ENCODE peak calls at places on chromosomes 5 and 9, in five cellular contexts. S is CD4-positive, CD25-positive, alpha-beta regulatory T cell; Y is tibial nerve; O is fibroblast of lung; B is SJSA1. P is an unnamed sample. For H3K27me3, the result is how much of the 10 kb centered on the place peaks cover.

GRCh38 chr5:172765766-172766286 is 5.2 kb downstream of the DUSP1 start:
- DNase-seq in B (no peak), S (no peak), O (no peak), Y (peak), P (no peak)

GRCh38 chr5:149466457-149466972 is 84.7 kb downstream of the CSNK1A1 start:
- DNase-seq in S (no peak), Y (no peak), B (no peak), O (peak), P (no peak)

GRCh38 chr5:153900703-153901395 is 137.9 kb downstream of the FAM114A2 start:
- DNase-seq in O (peak), B (peak), S (no peak), Y (peak), P (no peak)

GRCh38 chr9:136864996-136865767 is 926 bp downstream of the EDF1 start:
- DNase-seq in Y (no peak), O (no peak), B (no peak), S (no peak), P (no peak)

GRCh38 chr5:128436825-128437224 is 101.2 kb downstream of the FBN2 start:
- DNase-seq in Y (no peak), S (no peak), O (peak), B (peak), P (no peak)

GRCh38 chr5:154501566-154501965 is 23.5 kb upstream of the HAND1 start:
- DNase-seq in S (no peak), O (no peak), Y (no peak), B (no peak), P (peak)

GRCh38 chr9:92658611-92659010 is 11.3 kb downstream of the IPPK start:
- DNase-seq in Y (no peak), S (no peak), O (no peak), B (no peak), P (no peak)

GRCh38 chr5:138610468-138611294 is 35.5 kb upstream of the HSPA9 start:
- DNase-seq in O (peak), Y (no peak), B (no peak), S (no peak), P (peak)

GRCh38 chr5:168152660-168153059 is 138.8 kb upstream of the WWC1 start:
- DNase-seq in O (peak), S (no peak), Y (no peak), B (no peak), P (no peak)

GRCh38 chr5:128403350-128403749 is 134.7 kb downstream of the FBN2 start:
- DNase-seq in S (no peak), B (no peak), Y (no peak), O (no peak), P (no peak)

GRCh38 chr5:43661102-43661501 is 58.1 kb downstream of the NNT start:
- DNase-seq in S (no peak), O (peak), B (no peak), Y (peak), P (peak)

GRCh38 chr5:115968770-115969169 is 6.5 kb downstream of the LVRN start:
- DNase-seq in Y (no peak), S (no peak), B (no peak), O (no peak), P (peak)
- H3K4me3 ChIP-seq in Y (no peak), S (no peak), B (no peak), O (no peak), P (no peak)

GRCh38 chr9:126674365-126675146 is 60.8 kb downstream of the LMX1B start:
- DNase-seq in O (no peak), S (no peak), Y (no peak), B (no peak), P (peak)
- H3K27me3 ChIP-seq in O (under half), S (under half), Y (half or more), B (under half), P (half or more)

GRCh38 chr9:4656621-4657020 is 5.5 kb upstream of the PLPP6 start:
- DNase-seq in Y (no peak), S (no peak), B (no peak), O (no peak), P (no peak)
- H3K4me3 ChIP-seq in Y (no peak), S (no peak), B (no peak), O (no peak), P (no peak)

DNA sequence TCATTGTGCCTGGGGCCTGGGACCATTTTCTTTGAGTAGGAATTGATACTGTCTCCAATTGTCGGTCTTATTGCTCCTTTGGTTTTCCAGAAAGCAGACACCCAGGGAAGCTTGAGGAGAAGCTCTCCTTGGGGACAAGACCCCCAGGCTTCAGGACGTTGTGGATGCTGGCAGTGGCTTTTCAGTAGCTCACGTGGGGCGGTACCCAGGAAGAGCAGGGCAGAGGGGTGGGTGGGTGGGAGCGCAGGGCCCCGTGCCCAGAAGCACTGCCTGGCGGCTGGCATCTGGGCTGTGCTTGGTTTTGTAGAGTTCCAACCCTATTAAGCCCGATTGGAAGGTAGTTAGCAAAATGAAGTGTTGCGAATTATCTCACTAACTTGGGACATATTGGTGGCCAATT is 374.2 kb upstream of the IRX1 start:
- DNase-seq in S (no peak), B (no peak), O (no peak), Y (no peak), P (no peak)
- H3K27me3 ChIP-seq in S (under half), B (under half), O (under half), Y (under half), P (under half)

GRCh38 chr9:115292584-115293271 is 174.8 kb upstream of the TNC start:
- DNase-seq in O (peak), B (peak), S (no peak), Y (no peak), P (no peak)

GRCh38 chr9:115295749-115296148 is 177.8 kb upstream of the TNC start:
- DNase-seq in B (no peak), Y (no peak), O (no peak), S (no peak), P (no peak)

GRCh38 chr9:115300896-115301295 is 182.9 kb upstream of the TNC start:
- DNase-seq in S (no peak), B (no peak), O (no peak), Y (no peak), P (no peak)

GRCh38 chr9:115300116-115300515 is 182.2 kb upstream of the TNC start:
- DNase-seq in S (no peak), Y (no peak), B (no peak), O (no peak), P (no peak)

DNA sequence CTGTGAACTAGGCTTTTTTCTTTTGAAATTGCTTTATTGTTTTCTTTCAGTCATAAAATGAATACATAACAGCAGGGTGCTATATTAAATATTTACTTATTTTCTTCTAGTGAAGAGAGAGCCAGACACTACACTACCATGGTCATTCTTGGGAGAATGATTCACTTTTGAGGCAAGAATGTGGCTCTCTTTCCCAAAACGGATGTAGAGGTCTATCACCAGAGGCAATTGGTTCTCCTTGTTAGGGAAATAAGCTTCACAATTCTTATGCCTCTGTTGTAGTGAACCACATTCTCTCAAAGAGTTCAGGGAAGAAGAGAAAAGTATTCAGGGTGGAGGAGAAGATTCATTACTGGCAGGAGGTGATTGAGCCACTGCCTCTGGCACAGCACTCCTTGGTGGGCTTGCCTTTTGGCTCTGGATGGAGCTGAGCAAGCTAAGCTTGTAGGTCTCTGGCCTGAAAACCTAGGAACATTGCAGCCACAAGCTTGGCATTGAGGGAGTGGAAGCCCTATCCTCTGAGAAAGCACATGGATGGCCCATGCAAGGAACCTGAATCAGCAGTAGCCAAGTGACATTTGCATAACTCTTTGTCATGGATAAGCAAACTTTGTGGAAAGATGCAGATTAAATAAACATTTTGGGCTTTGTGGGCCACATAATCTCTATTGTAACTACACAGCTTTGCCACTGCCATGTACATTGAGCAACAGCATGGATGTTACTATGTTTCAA is 179.0 kb upstream of the TNC start:
- DNase-seq in B (peak), O (peak), Y (no peak), S (no peak), P (no peak)
- H3K4me3 ChIP-seq in B (no peak), O (no peak), Y (no peak), S (no peak), P (no peak)

DNA sequence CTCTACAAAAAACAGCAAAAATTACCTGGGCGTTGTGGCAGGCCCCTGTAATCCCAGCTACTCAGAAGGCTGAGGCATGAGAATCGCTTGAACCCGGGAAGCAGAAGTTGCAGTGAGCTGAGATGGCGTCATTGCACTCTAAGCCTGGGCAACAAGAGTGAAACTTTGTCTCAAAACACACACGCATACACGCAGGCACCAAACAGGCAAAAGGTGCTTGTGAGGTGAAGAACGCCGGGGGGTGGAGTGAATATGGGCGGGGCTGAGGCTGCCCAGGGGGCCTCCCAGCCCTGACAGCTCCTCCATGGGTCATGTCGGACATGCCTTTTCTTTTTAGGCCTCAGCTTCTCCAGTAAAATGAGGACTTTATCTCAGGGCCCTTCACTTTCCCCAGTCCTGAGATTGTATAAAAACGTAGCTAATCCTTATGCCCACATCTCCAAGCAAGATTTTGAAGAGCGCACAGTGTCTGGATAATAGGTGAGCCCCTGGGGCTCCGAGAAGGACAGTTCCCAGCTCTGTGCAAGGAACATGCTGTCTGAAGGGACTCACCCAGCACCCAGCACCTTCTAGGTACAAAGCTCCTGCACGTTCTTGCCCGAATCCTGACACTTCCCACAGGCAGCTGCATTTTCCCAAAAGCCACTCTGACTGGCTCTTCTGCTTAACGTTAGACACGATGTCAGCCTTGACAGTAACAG is 168.3 kb downstream of the COL23A1 start:
- DNase-seq in O (no peak), S (no peak), B (no peak), Y (no peak), P (peak)
- H3K27me3 ChIP-seq in O (under half), S (under half), B (under half), Y (under half), P (under half)

GRCh38 chr9:37971691-37972090 is 67.8 kb upstream of the SLC25A51 start:
- DNase-seq in Y (no peak), B (no peak), O (no peak), S (no peak), P (no peak)

GRCh38 chr9:37976714-37977477 is 73.0 kb upstream of the SLC25A51 start:
- DNase-seq in S (no peak), B (peak), O (peak), Y (peak), P (no peak)

GRCh38 chr9:37972346-37972745 is 68.4 kb upstream of the SLC25A51 start:
- DNase-seq in B (no peak), S (no peak), Y (no peak), O (peak), P (no peak)

GRCh38 chr9:37975639-37976038 is 71.7 kb upstream of the SLC25A51 start:
- DNase-seq in O (no peak), B (no peak), S (no peak), Y (no peak), P (no peak)

GRCh38 chr9:37974506-37975173 is 70.7 kb upstream of the SLC25A51 start:
- DNase-seq in S (no peak), B (no peak), O (peak), Y (no peak), P (no peak)
- H3K4me3 ChIP-seq in S (no peak), B (no peak), O (no peak), Y (no peak), P (no peak)

P was measured in H7.